ENCODE peak calls at places on chromosomes 4 and X, in six cellular contexts. J is AG09309, Q is KG1, X is NCI-H2081, T is hypothalamus, L is MCF 10A. D is an unnamed sample.

GRCh38 chr4:176792348-176793059 is at the start of gene VEGFC:
- DNase-seq in L (peak; percentile 72), Q (no peak), X (peak; percentile 10), J (no peak), T (peak; percentile 5), D (peak; percentile 67)

GRCh38 chrX:97050413-97050812 is 166.7 kb downstream of the RPA4 start:
- DNase-seq in T (no peak), L (no peak), J (no peak), Q (no peak), X (no peak), D (no peak)

GRCh38 chr4:65071532-65071931 is 598.8 kb downstream of the EPHA5 start:
- DNase-seq in X (no peak), Q (no peak), L (peak; percentile 7), T (no peak), J (no peak), D (no peak)

GRCh38 chr4:147901388-147901787 is 169.5 kb downstream of the ARHGAP10 start:
- DNase-seq in X (no peak), T (no peak), J (no peak), Q (no peak), L (no peak), D (no peak)

GRCh38 chrX:130560558-130560957 is 158.8 kb downstream of the RBMX2 start:
- DNase-seq in Q (no peak), T (no peak), X (no peak), J (no peak), L (no peak), D (no peak)

GRCh38 chr4:128846063-128846462 is 36.6 kb downstream of the JADE1 start:
- DNase-seq in T (no peak), X (peak; percentile 10), L (no peak), J (no peak), Q (no peak), D (no peak)

GRCh38 chr4:2269206-2269531 is 7.3 kb upstream of the MXD4 start:
- DNase-seq in Q (no peak), J (no peak), X (no peak), L (no peak), T (no peak), D (no peak)

GRCh38 chr4:7144374-7145290 is 47.7 kb upstream of the SORCS2 start:
- DNase-seq in J (no peak), Q (no peak), X (no peak), L (no peak), T (no peak), D (no peak)

GRCh38 chrX:17788439-17788838 is 51.1 kb downstream of the SCML1 start:
- DNase-seq in L (peak; percentile 43), Q (no peak), J (no peak), T (peak; percentile 4), X (peak; percentile 25), D (peak; percentile 53)

GRCh38 chr4:109155112-109155511 is 147.3 kb downstream of the COL25A1 start:
- DNase-seq in J (no peak), T (no peak), L (no peak), Q (no peak), X (no peak), D (no peak)

GRCh38 chr4:26175016-26175786 is 145.6 kb upstream of the RBPJ start:
- DNase-seq in J (no peak), Q (no peak), X (no peak), L (no peak), T (no peak), D (no peak)

GRCh38 chr4:80393246-80393969 is 57.9 kb downstream of the CFAP299 start:
- DNase-seq in T (no peak), L (peak; percentile 62), J (peak; percentile 24), X (no peak), Q (no peak), D (no peak)

GRCh38 chr4:20544645-20545044 is 155.6 kb upstream of the PACRGL start:
- DNase-seq in L (peak; percentile 56), T (no peak), J (no peak), X (peak; percentile 44), Q (no peak), D (no peak)

GRCh38 chrX:107845625-107846024 is 20.0 kb downstream of the MID2 start:
- DNase-seq in L (no peak), X (no peak), Q (no peak), J (no peak), T (no peak), D (no peak)

GRCh38 chr4:148442830-148443549 is 776 bp upstream of the NR3C2 start:
- DNase-seq in X (no peak), J (no peak), Q (no peak), T (no peak), L (no peak), D (peak; percentile 24)

GRCh38 chr4:31045724-31046318 is 325.7 kb downstream of the PCDH7 start:
- DNase-seq in T (no peak), Q (no peak), L (peak; percentile 57), X (peak; percentile 34), J (no peak), D (peak; percentile 22)

GRCh38 chrX:784829-785228 is 154.2 kb downstream of the SHOX start:
- DNase-seq in X (no peak), J (no peak), T (no peak), Q (no peak), L (no peak), D (no peak)

GRCh38 chr4:72857787-72858186 is 211.7 kb downstream of the COX18 start:
- DNase-seq in T (no peak), X (no peak), Q (no peak), L (peak; percentile 33), J (peak; percentile 38), D (no peak)

GRCh38 chr4:152831416-152831815 is 51.7 kb downstream of the ARFIP1 start:
- DNase-seq in J (no peak), X (no peak), T (no peak), Q (no peak), L (no peak), D (no peak)

GRCh38 chr4:1413687-1414479 is 7.6 kb upstream of the NKX1-1 start:
- DNase-seq in T (no peak), Q (no peak), J (no peak), X (no peak), L (no peak), D (no peak)

GRCh38 chr4:111952708-111953107 is 192.5 kb upstream of the FAM241A start:
- DNase-seq in J (no peak), Q (no peak), T (no peak), L (no peak), X (no peak), D (no peak)

GRCh38 chr4:144461906-144462305 is 184.1 kb upstream of the HHIP start:
- DNase-seq in Q (no peak), J (no peak), X (no peak), L (no peak), T (no peak), D (no peak)

GRCh38 chrX:28901637-28902036 is 314.4 kb downstream of the IL1RAPL1 start:
- DNase-seq in J (no peak), Q (no peak), X (no peak), T (no peak), L (no peak), D (no peak)

GRCh38 chr4:113070755-113071154 is 21.3 kb downstream of the ANK2 start:
- DNase-seq in Q (no peak), X (no peak), T (no peak), L (no peak), J (no peak), D (no peak)

GRCh38 chr4:47383829-47384427 is 79.6 kb downstream of the COMMD8 start:
- DNase-seq in J (no peak), X (peak; percentile 51), Q (peak; percentile 27), T (no peak), L (peak; percentile 45), D (no peak)

GRCh38 chr4:26870576-26871260 is 10.1 kb downstream of the STIM2 start:
- DNase-seq in T (no peak), X (no peak), Q (no peak), L (no peak), J (no peak), D (no peak)

GRCh38 chrX:27619975-27620374 is 29.8 kb downstream of the DCAF8L2 start:
- DNase-seq in L (peak; percentile 47), J (no peak), X (peak; percentile 3), T (no peak), Q (no peak), D (no peak)

D was measured in head of caudate nucleus.